ENCODE peak calls at places on chromosomes 11 and 22, in seven cellular contexts. B, O, Q, Y, E, L and W are unnamed samples.

GRCh38 chr11:10633261-10633660 is 60.3 kb downstream of the IRAG1 start:
- DNase-seq in Y (no peak), L (no peak), O (no peak), B (no peak), E (no peak), Q (no peak), W (no peak)

GRCh38 chr11:10318527-10318802 is 13.6 kb downstream of the ADM start:
- DNase-seq in Q (peak; percentile 75), B (no peak), Y (no peak), O (no peak), E (no peak), L (no peak), W (no peak)

GRCh38 chr11:69843529-69843921 is 24.3 kb upstream of the FGF3 start:
- DNase-seq in L (no peak), Y (no peak), Q (no peak), B (no peak), O (no peak), E (no peak), W (no peak)

GRCh38 chr11:96055706-96056387 is 131.9 kb upstream of the MTMR2 start:
- DNase-seq in Y (no peak), O (no peak), Q (no peak), B (no peak), E (no peak), L (no peak), W (no peak)

GRCh38 chr11:17898782-17899181 is 114.1 kb downstream of the SERGEF start:
- DNase-seq in L (no peak), O (no peak), Y (no peak), Q (no peak), B (no peak), E (no peak), W (no peak)

GRCh38 chr11:65911682-65912568 is 6.9 kb downstream of the C11orf68 start:
- DNase-seq in E (no peak), B (peak; percentile 79), Y (no peak), Q (peak; percentile 69), O (no peak), L (no peak), W (peak; percentile 80)

GRCh38 chr22:36764641-36765040 is 11.3 kb downstream of the IFT27 start:
- DNase-seq in Y (no peak), E (no peak), Q (no peak), O (no peak), L (no peak), B (no peak), W (no peak)

GRCh38 chr11:44377914-44378321 is 68.0 kb upstream of the ALX4 start:
- DNase-seq in O (no peak), L (no peak), B (no peak), Y (no peak), E (no peak), Q (no peak), W (no peak)

GRCh38 chr11:83105167-83105566 is 33.5 kb upstream of the RAB30 start:
- DNase-seq in O (no peak), Y (no peak), B (no peak), Q (no peak), E (no peak), L (no peak), W (no peak)

GRCh38 chr11:34251640-34251980 is 106.2 kb downstream of the ABTB2 start:
- DNase-seq in Q (no peak), L (no peak), B (no peak), E (no peak), Y (no peak), O (no peak), W (peak; percentile 52)

GRCh38 chr11:119573858-119574257 is 150.9 kb upstream of the THY1 start:
- DNase-seq in L (no peak), E (no peak), Y (no peak), Q (no peak), B (no peak), O (no peak), W (no peak)

GRCh38 chr22:44444341-44445306 is 53.4 kb downstream of the RTL6 start:
- DNase-seq in Y (no peak), B (no peak), L (no peak), O (no peak), Q (no peak), E (no peak), W (no peak)

GRCh38 chr11:2768471-2769408 is 68.9 kb upstream of the KCNQ1OT1 start:
- DNase-seq in O (peak; percentile 17), Y (no peak), B (peak; percentile 14), L (peak; percentile 13), E (peak; percentile 10), Q (no peak), W (peak; percentile 32)

GRCh38 chr11:13962562-13963168 is at the start of gene SPON1:
- DNase-seq in Q (no peak), Y (no peak), E (no peak), O (peak; percentile 30), B (no peak), L (no peak), W (peak; percentile 15)

GRCh38 chr22:46057206-46057605 is 80.2 kb upstream of the WNT7B start:
- DNase-seq in E (peak; percentile 17), B (no peak), L (peak; percentile 54), O (peak; percentile 25), Y (no peak), Q (peak; percentile 62), W (no peak)

GRCh38 chr22:49967333-49968241 is 7.0 kb downstream of the PIM3 start:
- DNase-seq in O (peak; percentile 78), Y (no peak), B (no peak), L (peak; percentile 73), Q (peak; percentile 93), E (peak; percentile 61), W (no peak)

GRCh38 chr11:128022007-128022368 is 565.4 kb downstream of the ETS1 start:
- DNase-seq in B (no peak), Y (no peak), O (no peak), L (no peak), Q (no peak), E (no peak), W (peak; percentile 78)

GRCh38 chr11:44047931-44048431 is at the start of gene ACCSL:
- DNase-seq in B (no peak), Y (no peak), Q (no peak), E (no peak), L (peak; percentile 54), O (no peak), W (no peak)

GRCh38 chr11:72012091-72012630 is 13.5 kb downstream of the IL18BP start:
- DNase-seq in L (no peak), B (no peak), Q (no peak), Y (no peak), O (no peak), E (no peak), W (no peak)

GRCh38 chr11:72014761-72015320 is 16.1 kb downstream of the IL18BP start:
- DNase-seq in Q (no peak), O (no peak), L (no peak), E (no peak), Y (no peak), B (no peak), W (no peak)

GRCh38 chr11:72012897-72013721 is 14.4 kb downstream of the IL18BP start:
- DNase-seq in Y (no peak), Q (peak; percentile 89), O (peak; percentile 85), B (peak; percentile 59), L (no peak), E (peak; percentile 60), W (peak; percentile 65)

GRCh38 chr11:72013765-72014711 is 15.3 kb downstream of the IL18BP start:
- DNase-seq in Q (no peak), L (no peak), E (no peak), B (no peak), Y (no peak), O (no peak), W (no peak)

DNA sequence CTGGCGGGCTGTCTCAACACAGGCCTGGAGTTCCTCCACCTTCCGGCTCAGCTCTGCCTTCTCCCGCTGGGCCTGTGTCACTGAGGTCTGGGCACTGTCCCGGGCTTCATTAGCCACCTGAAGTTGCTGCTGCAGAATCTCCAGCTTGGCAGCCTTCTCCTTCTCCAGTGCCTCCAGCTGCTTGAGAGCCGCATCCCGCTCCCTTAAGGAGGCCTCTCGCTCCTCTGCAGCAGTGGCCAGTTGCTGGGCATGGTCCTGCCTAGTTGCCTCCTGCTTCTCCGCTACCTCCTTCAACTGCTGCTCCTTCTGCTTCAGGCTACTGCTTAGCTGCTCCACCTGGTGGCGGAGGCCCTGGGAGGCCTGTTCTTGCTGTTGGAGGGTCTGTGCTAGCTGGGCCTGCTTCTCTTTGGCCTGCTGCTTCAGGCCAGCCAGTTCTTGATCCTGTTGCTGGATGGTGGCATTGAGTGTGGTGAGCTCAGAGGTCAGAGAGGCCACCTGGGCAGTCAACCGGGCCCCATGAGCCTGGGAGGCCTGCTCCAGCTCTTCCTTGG is 16.9 kb downstream of the IL18BP start:
- DNase-seq in Y (no peak), E (no peak), O (no peak), B (peak; percentile 49), Q (no peak), L (no peak), W (peak; percentile 36)
- TF ChIP-seq CTCF in Y (no peak), E (no peak), O (no peak), B (peak; percentile 42), Q (peak; percentile 17), L (peak; percentile 52), W (peak; percentile 43)

GRCh38 chr11:130103296-130103814 is 33.7 kb downstream of the APLP2 start:
- DNase-seq in E (no peak), O (no peak), Q (no peak), B (no peak), L (no peak), Y (no peak), W (peak; percentile 75)
- H3K4me3 ChIP-seq in E (no peak overlapping the region), O (no peak overlapping the region), Q (no peak overlapping the region), B (no peak overlapping the region), L (no peak overlapping the region), Y (no peak overlapping the region), W (peak overlapping the region; percentile 6)

DNA sequence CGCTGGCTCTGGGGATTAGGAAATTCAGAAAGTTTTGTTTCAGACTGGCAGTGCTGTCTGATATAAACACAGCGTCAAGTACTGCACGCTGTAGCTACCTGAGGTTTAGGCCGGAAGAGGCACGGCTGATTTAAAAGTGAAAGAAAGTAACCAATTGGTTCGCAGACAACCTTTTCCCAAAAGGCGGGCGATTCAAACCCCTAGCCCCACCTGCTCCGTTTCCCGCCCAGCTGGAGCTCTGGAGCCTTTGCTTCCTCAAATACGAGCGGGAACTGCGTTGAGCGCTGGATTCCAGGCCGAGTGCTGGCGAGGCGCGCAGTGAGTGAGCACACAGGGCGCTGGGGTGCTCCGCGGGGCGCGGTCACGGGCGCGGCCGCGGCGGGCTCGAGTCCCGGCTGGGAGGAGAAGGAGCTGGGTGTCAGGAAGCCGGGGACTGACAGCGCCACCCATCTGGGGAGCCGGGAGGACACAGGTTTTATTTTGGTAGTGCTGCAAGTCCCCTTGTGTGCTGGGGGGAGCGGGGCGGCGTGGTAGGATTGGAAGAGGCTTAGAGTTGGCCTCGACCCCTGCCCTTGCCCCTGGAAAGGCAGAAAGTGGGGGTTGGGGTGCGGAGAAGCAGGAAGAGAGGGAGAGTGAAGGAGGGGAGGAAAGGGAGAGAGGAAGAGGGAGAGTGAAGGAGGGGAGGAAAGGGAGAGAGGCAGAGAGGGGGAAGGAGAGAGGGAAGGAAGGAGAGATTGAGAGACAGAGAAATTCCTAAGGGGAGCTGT is 2.1 kb downstream of the FAM111A start:
- DNase-seq in Q (peak; percentile 85), Y (no peak), B (peak; percentile 89), E (peak; percentile 53), O (peak; percentile 76), L (no peak), W (peak; percentile 83)
- TF ChIP-seq CTCF in Q (no peak), Y (no peak), B (no peak), E (no peak), O (no peak), L (no peak), W (no peak)

GRCh38 chr11:68077617-68078592 is 39.1 kb downstream of the TCIRG1 start:
- DNase-seq in B (no peak), Y (no peak), Q (no peak), L (no peak), O (peak; percentile 50), E (no peak), W (no peak)
- H3K4me3 ChIP-seq in B (no peak overlapping the region), Y (no peak overlapping the region), Q (no peak overlapping the region), L (no peak overlapping the region), O (no peak overlapping the region), E (no peak overlapping the region), W (no peak overlapping the region)